ENCODE peak calls at places on chromosome 15, in seven cellular contexts. W, M, G, C, A, Q and V are unnamed samples.

GRCh38 chr15:81012588-81012987 is 11.9 kb downstream of the TLNRD1 start:
- DNase-seq in C (no peak), A (no peak), Q (no peak), M (no peak), G (no peak), W (no peak), V (no peak)

GRCh38 chr15:40955930-40956542 is 2.8 kb downstream of the CHAC1 start:
- DNase-seq in W (no peak), A (no peak), M (no peak), C (no peak), Q (no peak), G (no peak), V (no peak)

GRCh38 chr15:60918234-60918964 is 310.7 kb downstream of the RORA start:
- DNase-seq in A (no peak), Q (peak; percentile 76), G (no peak), C (no peak), M (no peak), W (no peak), V (no peak)

GRCh38 chr15:63155486-63155885 is 1.8 kb downstream of the RPS27L start:
- DNase-seq in A (no peak), Q (no peak), M (no peak), G (no peak), W (no peak), C (no peak), V (no peak)

GRCh38 chr15:76345880-76346665 is 9.5 kb downstream of the ISL2 start:
- DNase-seq in Q (no peak), G (peak; percentile 8), M (peak; percentile 27), A (peak; percentile 38), C (no peak), W (no peak), V (no peak)

GRCh38 chr15:69862540-69862939 is 235.2 kb downstream of the TLE3 start:
- DNase-seq in Q (no peak), C (no peak), G (no peak), A (no peak), W (no peak), M (no peak), V (no peak)

GRCh38 chr15:52094811-52095584 is 17.6 kb downstream of the BCL2L10 start:
- DNase-seq in M (no peak), W (no peak), A (no peak), G (no peak), C (no peak), Q (no peak), V (no peak)

GRCh38 chr15:40081691-40082194 is 26.9 kb downstream of the BMF start:
- DNase-seq in A (no peak), W (peak; percentile 56), C (peak; percentile 77), M (no peak), Q (no peak), G (peak; percentile 78), V (no peak)

GRCh38 chr15:48447657-48448056 is 116.4 kb downstream of the DUT start:
- DNase-seq in A (peak; percentile 72), W (peak; percentile 92), Q (no peak), C (no peak), G (no peak), M (no peak), V (no peak)

GRCh38 chr15:78734441-78735064 is 76.7 kb downstream of the ADAMTS7 start:
- DNase-seq in G (no peak), A (no peak), C (no peak), M (no peak), W (no peak), Q (no peak), V (no peak)